ENCODE peak calls at places on chromosomes 5 and 9, in nine cellular contexts. O is tibial artery, F is BJ, H is fibroblast of lung, T is transverse colon, C is HFF-Myc, B is right atrium auricular region, V is suprapubic skin, E is OCI-LY7. K is an unnamed sample.

GRCh38 chr5:143101134-143101533 is 302.4 kb downstream of the NR3C1 start:
- DNase-seq in B (no peak), H (no peak), C (no peak), E (no peak), F (no peak), T (no peak), V (no peak), O (no peak), K (no peak)

GRCh38 chr5:134846641-134846960 is 833 bp downstream of the C5orf24 start:
- DNase-seq in O (no peak), C (no peak), H (no peak), T (peak), B (no peak), F (no peak), E (peak), V (no peak), K (no peak)

GRCh38 chr5:125484272-125485002 is 738.0 kb upstream of the ZNF608 start:
- DNase-seq in C (peak), V (no peak), H (peak), B (peak), E (no peak), T (peak), O (peak), F (no peak), K (peak)

GRCh38 chr5:82425591-82425990 is 147.4 kb upstream of the RPS23 start:
- DNase-seq in H (peak), V (no peak), F (no peak), B (no peak), O (no peak), T (no peak), C (no peak), E (no peak), K (no peak)

GRCh38 chr5:169647566-169647965 is 10.5 kb downstream of the DOCK2 start:
- DNase-seq in F (no peak), O (no peak), E (peak), C (no peak), V (no peak), T (peak), H (no peak), B (no peak), K (no peak)

GRCh38 chr9:71710856-71711255 is 57.5 kb downstream of the CEMIP2 start:
- DNase-seq in V (no peak), H (no peak), C (no peak), F (no peak), B (no peak), O (no peak), E (no peak), T (no peak), K (no peak)

GRCh38 chr5:177471610-177472356 is 1.7 kb downstream of the DBN1 start:
- DNase-seq in T (no peak), F (no peak), V (no peak), E (no peak), O (peak), C (no peak), H (peak), B (peak), K (no peak)

GRCh38 chr5:149110406-149110805 is 30.9 kb upstream of the ABLIM3 start:
- DNase-seq in V (no peak), F (no peak), O (no peak), C (no peak), E (no peak), H (no peak), T (no peak), B (no peak), K (no peak)

GRCh38 chr9:18786936-18787658 is 245.9 kb downstream of the SAXO1 start:
- DNase-seq in C (no peak), F (no peak), T (no peak), O (no peak), B (no peak), E (no peak), H (peak), V (no peak), K (no peak)

GRCh38 chr9:120765910-120766309 is 27.3 kb downstream of the FBXW2 start:
- DNase-seq in C (no peak), E (no peak), H (no peak), F (no peak), T (no peak), V (no peak), B (no peak), O (no peak), K (no peak)

GRCh38 chr9:114504341-114505186 is 709 bp downstream of the WHRN start:
- DNase-seq in F (no peak), V (peak), E (no peak), T (peak), C (no peak), B (no peak), H (peak), O (no peak), K (no peak)

GRCh38 chr5:60540855-60541805 is 158.8 kb downstream of the DEPDC1B start:
- DNase-seq in E (peak), H (peak), C (no peak), O (no peak), T (no peak), B (no peak), V (no peak), F (no peak), K (no peak)

GRCh38 chr9:132798817-132799790 is 79.0 kb downstream of the AK8 start:
- DNase-seq in O (no peak), C (no peak), V (no peak), F (no peak), T (peak), H (no peak), E (no peak), B (peak), K (no peak)

GRCh38 chr5:91118802-91119201 is 264.3 kb downstream of the ARRDC3 start:
- DNase-seq in H (no peak), E (no peak), F (no peak), T (no peak), C (no peak), V (no peak), B (no peak), O (no peak), K (no peak)

GRCh38 chr5:145811834-145812625 is 23.1 kb downstream of the PRELID2 start:
- DNase-seq in B (peak), V (no peak), C (no peak), E (no peak), F (no peak), O (no peak), H (peak), T (no peak), K (no peak)

GRCh38 chr9:101530076-101530711 is 3.5 kb upstream of the RNF20 start:
- DNase-seq in E (peak), F (no peak), C (peak), T (peak), V (no peak), B (peak), O (peak), H (peak), K (no peak)

GRCh38 chr5:178348356-178349146 is 115.9 kb upstream of the PHYKPL start:
- DNase-seq in F (no peak), E (no peak), V (no peak), C (no peak), H (no peak), T (no peak), B (no peak), O (no peak), K (no peak)

GRCh38 chr5:169151051-169151805 is 149.7 kb downstream of the SLIT3 start:
- DNase-seq in O (no peak), T (no peak), V (no peak), B (no peak), H (no peak), E (no peak), C (no peak), F (no peak), K (no peak)

GRCh38 chr5:149371296-149371962 is 7.7 kb downstream of the IL17B start:
- DNase-seq in H (peak), F (no peak), O (peak), B (no peak), E (peak), V (no peak), C (no peak), T (peak), K (no peak)

GRCh38 chr5:127833999-127834953 is 131.1 kb downstream of the CCDC192 start:
- DNase-seq in C (no peak), V (no peak), B (no peak), T (no peak), H (no peak), F (no peak), O (no peak), E (no peak), K (no peak)

GRCh38 chr9:35658144-35658893 is at the start of gene CCDC107:
- DNase-seq in V (peak), E (peak), T (peak), F (no peak), H (peak), C (no peak), O (peak), B (peak), K (no peak)

GRCh38 chr5:125042243-125042887 is 295.9 kb upstream of the ZNF608 start:
- DNase-seq in O (no peak), T (no peak), F (peak), H (no peak), E (no peak), C (peak), V (no peak), B (no peak), K (no peak)

GRCh38 chr5:82165740-82166530 is 112.2 kb downstream of the RPS23 start:
- DNase-seq in T (peak), V (no peak), E (peak), C (peak), H (peak), F (no peak), B (peak), O (peak), K (peak)

GRCh38 chr5:35919191-35919590 is 19.2 kb downstream of the CAPSL start:
- DNase-seq in O (no peak), V (no peak), H (peak), B (no peak), F (peak), C (peak), T (no peak), E (no peak), K (peak)

GRCh38 chr9:109122726-109123621 is 3.2 kb upstream of the TMEM245 start:
- DNase-seq in F (no peak), B (no peak), V (no peak), H (no peak), E (peak), O (no peak), T (no peak), C (no peak), K (no peak)

GRCh38 chr9:93667627-93668026 is 91.2 kb downstream of the PHF2 start:
- DNase-seq in V (peak), F (no peak), H (no peak), E (no peak), T (peak), C (no peak), B (no peak), O (peak), K (no peak)

GRCh38 chr5:166724284-166724683 is 1567.2 kb upstream of the WWC1 start:
- DNase-seq in F (no peak), T (no peak), V (no peak), C (no peak), E (no peak), H (peak), O (no peak), B (no peak), K (no peak)

GRCh38 chr5:159913048-159913447 is 3.2 kb upstream of the ADRA1B start:
- DNase-seq in C (no peak), H (peak), B (no peak), F (no peak), V (no peak), O (no peak), T (no peak), E (no peak), K (no peak)

GRCh38 chr5:5583023-5583765 is 160.7 kb downstream of the ICE1 start:
- DNase-seq in B (no peak), O (no peak), V (no peak), H (no peak), C (no peak), F (no peak), T (no peak), E (no peak), K (no peak)

GRCh38 chr5:124956471-124957029 is 210.1 kb upstream of the ZNF608 start:
- DNase-seq in E (no peak), H (peak), C (no peak), T (no peak), V (no peak), F (no peak), B (no peak), O (no peak), K (no peak)

GRCh38 chr5:140261403-140262171 is 41.3 kb downstream of the PFDN1 start:
- DNase-seq in V (no peak), F (peak), H (peak), B (peak), C (peak), O (peak), T (peak), E (no peak), K (peak)
- TF ChIP-seq CTCF in V (no peak), F (peak), H (no peak), B (peak), C (no peak), O (no peak), T (no peak), E (no peak), K (no peak)

GRCh38 chr5:77644443-77645157 is 6.1 kb upstream of the OTP start:
- DNase-seq in T (no peak), C (no peak), H (no peak), V (no peak), B (no peak), E (no peak), F (no peak), O (no peak), K (no peak)
- H3K4me3 ChIP-seq in T (peak), C (no peak), H (no peak), V (peak), B (no peak), E (no peak), F (no peak), O (no peak), K (no peak)

GRCh38 chr5:42749020-42749419 is 7.6 kb upstream of the CCDC152 start:
- DNase-seq in T (no peak), O (no peak), F (no peak), E (no peak), C (no peak), B (no peak), V (no peak), H (peak), K (no peak)

GRCh38 chr5:42750507-42750906 is 6.1 kb upstream of the CCDC152 start:
- DNase-seq in T (no peak), B (no peak), C (no peak), H (no peak), O (no peak), F (no peak), V (no peak), E (no peak), K (no peak)

GRCh38 chr5:42740920-42741319 is 15.7 kb upstream of the CCDC152 start:
- DNase-seq in E (no peak), F (no peak), H (no peak), V (no peak), T (no peak), O (no peak), C (no peak), B (no peak), K (no peak)

GRCh38 chr5:42745856-42746255 is 10.8 kb upstream of the CCDC152 start:
- DNase-seq in F (no peak), V (no peak), E (no peak), O (no peak), C (no peak), B (no peak), H (no peak), T (no peak), K (no peak)

DNA sequence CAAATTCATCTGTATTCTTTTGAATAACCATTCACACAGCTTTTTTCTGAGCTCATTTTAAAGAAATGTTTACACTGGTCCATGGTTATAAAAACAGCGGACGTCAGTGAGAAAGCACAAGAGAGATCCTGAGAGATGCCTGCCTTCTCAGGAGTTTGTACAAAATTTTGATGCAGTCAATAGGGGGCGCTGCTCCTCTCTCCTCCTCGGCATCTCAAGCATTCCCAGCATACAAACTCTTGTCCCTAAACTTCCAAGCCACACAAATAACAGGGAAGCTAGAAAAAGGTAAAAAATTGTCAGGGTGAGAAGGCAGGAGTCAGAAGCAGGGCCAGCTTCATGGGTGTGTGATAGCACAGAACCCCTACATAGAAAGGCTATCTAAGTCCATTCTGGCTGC is 11.2 kb upstream of the CCDC152 start:
- DNase-seq in V (no peak), E (peak), H (peak), T (peak), C (no peak), F (no peak), B (no peak), O (no peak), K (no peak)
- TF ChIP-seq CTCF in V (no peak), E (peak), H (peak), T (peak), C (peak), F (peak), B (peak), O (no peak), K (peak)

GRCh38 chr5:58905944-58906343 is 323.1 kb downstream of the RAB3C start:
- DNase-seq in O (no peak), B (no peak), E (no peak), F (no peak), C (no peak), T (no peak), H (no peak), V (no peak), K (no peak)
- H3K4me3 ChIP-seq in O (no peak), B (no peak), E (no peak), F (no peak), C (no peak), T (no peak), H (no peak), V (no peak), K (no peak)

DNA sequence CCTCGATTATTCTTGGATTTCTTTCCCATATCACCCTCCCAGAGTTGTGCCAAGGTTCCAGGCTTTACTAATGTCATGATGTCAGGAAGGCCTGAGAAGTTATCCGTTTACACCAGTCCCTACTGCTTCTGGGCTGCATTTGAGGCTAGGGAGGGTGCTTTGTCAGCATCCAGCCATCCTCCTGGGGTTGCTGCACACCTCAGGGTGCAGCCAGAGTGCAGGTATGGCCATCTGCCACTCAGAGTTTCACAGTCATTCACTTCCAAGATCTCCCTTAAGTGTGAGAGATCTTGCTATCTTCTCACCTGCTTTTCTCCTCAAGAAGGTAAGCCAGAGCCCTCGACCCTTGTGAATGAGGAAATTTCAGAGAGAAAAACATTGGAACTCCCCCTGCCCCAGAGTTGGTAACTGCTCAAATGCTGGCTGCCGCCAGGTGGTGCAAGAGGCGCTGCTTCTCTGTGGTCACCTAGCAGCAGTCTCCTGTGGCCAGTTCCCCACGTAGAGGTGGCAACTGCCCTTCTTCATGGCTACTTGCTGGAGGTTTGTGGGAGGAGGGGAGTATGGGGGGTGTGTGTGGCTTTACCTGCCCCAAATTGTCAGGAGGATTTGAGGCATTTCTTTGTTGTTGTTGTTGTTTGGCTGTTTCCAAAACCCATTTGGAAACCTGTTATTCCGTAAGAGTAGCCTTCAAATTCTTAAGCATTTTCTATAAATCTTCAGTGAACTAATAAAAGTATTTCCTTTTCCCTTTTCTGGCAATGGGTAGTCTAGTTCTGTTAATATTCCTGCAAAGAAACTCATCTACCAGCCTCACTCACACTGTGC is 259.6 kb upstream of the DMRT1 start:
- DNase-seq in T (no peak), O (no peak), H (no peak), V (no peak), C (no peak), B (no peak), F (no peak), E (peak), K (no peak)
- TF ChIP-seq CTCF in T (no peak), O (no peak), H (peak), V (no peak), C (peak), B (no peak), F (peak), E (peak), K (peak)

DNA sequence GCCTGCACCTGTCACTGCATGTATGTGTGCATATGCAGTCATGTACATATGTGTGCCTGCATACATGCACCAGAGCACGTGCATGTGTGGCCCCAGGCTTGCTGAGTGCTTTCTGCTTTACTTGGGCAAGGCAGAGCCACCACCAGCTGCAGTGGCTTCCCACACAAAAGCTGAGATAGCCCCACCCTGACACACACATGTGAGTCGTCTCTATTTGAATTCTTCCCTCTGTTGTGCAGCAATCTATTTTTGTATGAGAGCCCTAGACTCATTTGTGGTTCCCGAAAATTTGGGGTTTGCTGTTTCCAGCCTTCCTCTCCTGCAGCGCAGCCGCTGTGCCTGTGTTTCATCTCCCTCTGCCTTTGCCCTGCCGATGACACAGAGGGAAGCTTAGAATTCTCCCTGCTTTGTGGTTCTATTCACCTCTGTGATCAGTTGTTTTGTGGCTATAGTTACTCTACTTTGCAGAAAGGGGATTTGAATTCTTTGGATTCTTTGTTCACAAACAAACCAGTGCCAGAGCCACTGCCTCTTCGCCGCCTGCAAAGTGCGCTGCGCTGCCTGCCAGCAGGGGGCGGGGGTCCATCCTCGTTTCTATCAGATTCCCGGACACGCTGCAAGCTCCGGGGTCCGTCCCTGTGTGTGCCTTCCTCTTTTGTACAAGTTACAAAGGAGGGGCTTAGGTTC is 95.8 kb upstream of the DAP start:
- DNase-seq in B (peak), H (peak), E (peak), T (peak), C (no peak), F (peak), O (no peak), V (no peak), K (peak)
- H3K4me3 ChIP-seq in B (no peak), H (peak), E (no peak), T (no peak), C (no peak), F (no peak), O (no peak), V (no peak), K (peak)

GRCh38 chr9:83355024-83355444 is 183.2 kb downstream of the FRMD3 start:
- DNase-seq in T (no peak), V (no peak), H (peak), C (peak), E (no peak), B (no peak), F (no peak), O (no peak), K (no peak)
- TF ChIP-seq CTCF in T (no peak), V (no peak), H (no peak), C (no peak), E (no peak), B (no peak), F (no peak), O (no peak), K (no peak)

DNA sequence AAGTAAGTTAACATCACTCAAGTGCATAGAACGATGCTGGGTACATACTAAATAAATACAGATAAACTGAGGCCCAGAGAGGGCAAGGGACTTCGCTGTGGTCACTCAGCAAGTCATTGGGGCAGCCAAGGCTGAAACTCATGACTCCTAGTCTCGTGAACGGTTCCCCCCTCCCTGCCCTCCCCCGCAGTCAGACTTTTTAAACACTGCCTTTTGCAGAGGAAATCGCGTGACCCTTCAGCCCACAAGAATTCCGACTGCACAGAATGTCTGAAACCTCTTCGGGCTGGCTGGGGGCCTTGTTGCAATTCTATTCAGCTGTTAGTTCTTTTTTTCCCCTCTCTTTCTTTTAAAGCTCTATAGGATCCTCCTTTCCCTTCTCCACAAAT is 28.1 kb downstream of the NEK6 start:
- DNase-seq in F (peak), B (peak), V (no peak), O (peak), T (peak), H (peak), C (peak), E (no peak), K (peak)
- H3K4me3 ChIP-seq in F (no peak), B (no peak), V (no peak), O (no peak), T (no peak), H (no peak), C (no peak), E (no peak), K (no peak)

GRCh38 chr5:139808481-139809330 is 13.1 kb downstream of the PSD2 start:
- DNase-seq in T (no peak), V (no peak), E (peak), O (no peak), C (peak), F (no peak), B (no peak), H (peak), K (no peak)
- TF ChIP-seq CTCF in T (no peak), V (no peak), E (no peak), O (no peak), C (no peak), F (no peak), B (no peak), H (no peak), K (no peak)

K was measured in AG04449.